ENCODE peak calls at places on chromosome 17, in six cellular contexts. Y is SK-N-SH, W is GM12878, O is H1, M is K562, Z is HepG2. Q is an unnamed sample. For H3K27me3, the result is how much of the 10 kb centered on the place peaks cover.

GRCh38 chr17:82244413-82245140 is 15.7 kb downstream of the SLC16A3 start:
- DNase-seq in M (peak), Z (no peak), Y (peak), O (no peak), W (no peak), Q (peak)

GRCh38 chr17:45288825-45289224 is 26.9 kb upstream of the SPATA32 start:
- DNase-seq in Z (no peak), M (no peak), O (no peak), W (no peak), Y (no peak), Q (no peak)

GRCh38 chr17:6927290-6927844 is 68.5 kb upstream of the ALOX12 start:
- DNase-seq in O (no peak), W (no peak), Y (no peak), M (no peak), Z (no peak), Q (no peak)

GRCh38 chr17:1143573-1143972 is 36.2 kb downstream of the ABR start:
- DNase-seq in O (no peak), M (no peak), Z (no peak), Y (peak), W (no peak), Q (no peak)

GRCh38 chr17:40095944-40096791 is 4.2 kb downstream of the NR1D1 start:
- DNase-seq in O (no peak), Y (no peak), M (no peak), W (peak), Z (no peak), Q (peak)

GRCh38 chr17:40326014-40326831 is 17.2 kb downstream of the RARA start:
- DNase-seq in Z (peak), O (no peak), M (no peak), Y (no peak), W (no peak), Q (peak)

GRCh38 chr17:65314212-65314611 is 177.0 kb downstream of the RGS9 start:
- DNase-seq in O (no peak), Y (no peak), W (no peak), M (no peak), Z (no peak), Q (no peak)

GRCh38 chr17:6667516-6667915 is 16.0 kb downstream of the C17orf100 start:
- DNase-seq in O (no peak), W (no peak), Y (no peak), M (no peak), Z (no peak), Q (no peak)

GRCh38 chr17:4968916-4969550 is 1.4 kb upstream of the SPAG7 start:
- DNase-seq in O (no peak), Y (peak), W (no peak), Z (no peak), M (no peak), Q (peak)

GRCh38 chr17:60106377-60107059 is 27.8 kb upstream of the HEATR6 start:
- DNase-seq in Y (no peak), W (no peak), Z (no peak), M (no peak), O (no peak), Q (no peak)

GRCh38 chr17:17510456-17511292 is 14.5 kb upstream of the RASD1 start:
- DNase-seq in M (no peak), Z (no peak), Y (no peak), O (no peak), W (no peak), Q (no peak)

GRCh38 chr17:35586569-35587073 is 501 bp upstream of the AP2B1 start:
- DNase-seq in M (no peak), W (no peak), O (no peak), Z (no peak), Y (no peak), Q (no peak)

GRCh38 chr17:63189082-63189481 is 223.0 kb downstream of the TANC2 start:
- DNase-seq in Z (no peak), Y (no peak), O (no peak), W (no peak), M (no peak), Q (no peak)

GRCh38 chr17:10327640-10328039 is 45.2 kb downstream of the MYH13 start:
- DNase-seq in Y (peak), O (peak), W (peak), Z (peak), M (peak), Q (peak)

GRCh38 chr17:64152428-64153125 is 22.6 kb upstream of the ERN1 start:
- DNase-seq in Z (no peak), O (no peak), M (peak), W (no peak), Y (peak), Q (no peak)

GRCh38 chr17:7854851-7855642 is at the start of gene TMEM88:
- DNase-seq in Y (no peak), M (no peak), Z (no peak), W (no peak), O (no peak), Q (no peak)

GRCh38 chr17:31722251-31723056 is 136.6 kb downstream of the COPRS start:
- DNase-seq in Y (no peak), W (no peak), O (no peak), M (no peak), Z (no peak), Q (no peak)

GRCh38 chr17:12545877-12546513 is 119.7 kb upstream of the MYOCD start:
- DNase-seq in O (peak), M (peak), Y (peak), W (no peak), Z (peak), Q (peak)

GRCh38 chr17:21119247-21119944 is 7.4 kb upstream of the DHRS7B start:
- DNase-seq in Z (peak), O (no peak), Y (peak), W (no peak), M (peak), Q (no peak)

GRCh38 chr17:38541281-38541680 is 64.5 kb downstream of the SRCIN1 start:
- DNase-seq in Y (no peak), W (no peak), O (no peak), Z (no peak), M (no peak), Q (no peak)
- H3K27me3 ChIP-seq in Y (under half), W (under half), O (under half), Z (under half), M (half or more), Q (under half)

DNA sequence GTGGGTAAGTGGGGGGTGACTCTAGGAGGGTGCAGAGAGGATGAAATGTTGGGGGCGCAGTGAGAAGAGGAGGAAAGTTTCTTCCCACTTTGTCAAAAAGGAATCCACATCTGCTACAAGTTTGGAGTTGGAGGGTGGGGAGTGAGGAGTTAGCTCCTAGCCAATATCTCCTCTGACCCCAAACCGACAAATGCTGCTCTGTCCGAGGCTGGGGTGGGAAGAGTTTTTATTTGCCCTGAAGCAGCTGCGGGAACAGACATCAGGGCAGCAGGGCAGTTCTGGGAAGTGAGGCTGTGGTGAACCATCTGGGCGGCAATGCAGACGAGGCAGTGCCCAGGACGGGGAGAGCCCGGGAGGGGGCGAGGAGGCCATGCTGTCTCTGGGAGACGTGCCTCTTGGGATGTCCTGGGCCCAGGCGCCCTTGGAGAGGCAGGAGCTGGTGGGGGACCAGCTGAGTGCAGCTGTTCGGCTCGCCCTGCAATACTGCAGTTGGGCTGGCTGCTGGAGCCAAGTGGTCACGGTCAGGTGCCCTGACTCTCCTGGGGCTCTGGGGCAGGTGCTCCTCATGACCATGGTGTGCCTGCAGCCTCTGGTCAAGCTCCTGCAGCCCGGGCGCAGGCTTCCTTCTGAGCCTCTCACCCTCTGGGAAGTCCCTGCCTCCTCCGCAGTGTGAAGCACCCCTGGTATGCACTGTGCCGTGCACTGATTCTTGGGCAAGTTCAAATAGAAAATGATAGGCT is 6.4 kb upstream of the SOCS3 start:
- DNase-seq in M (no peak), W (no peak), Y (no peak), Z (no peak), O (no peak), Q (no peak)
- TF ChIP-seq POLR2AphosphoS5 in M (no peak), W (no peak), Y (no peak), Z (no peak), O (no peak), Q (no peak)

DNA sequence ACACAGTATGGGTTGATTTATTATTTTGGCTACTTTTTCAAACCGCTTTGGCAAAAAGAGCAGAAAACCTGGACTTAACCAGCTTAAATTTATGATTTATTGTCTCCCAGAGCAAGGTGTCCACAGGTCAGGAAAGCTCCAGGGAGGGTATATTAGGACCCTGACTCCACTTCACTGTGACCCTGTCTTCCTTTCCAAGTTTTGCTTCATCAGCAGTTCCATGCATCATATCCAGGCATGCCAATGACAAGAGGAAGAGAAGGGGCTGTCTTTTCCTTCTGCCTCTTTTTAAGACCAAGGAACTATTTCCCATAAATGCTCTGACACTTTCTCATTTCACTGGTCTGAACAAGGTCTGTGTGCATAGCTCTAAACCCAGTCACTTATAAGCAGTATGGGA is 316.8 kb downstream of the CA10 start:
- DNase-seq in M (no peak), O (no peak), Y (no peak), Z (no peak), W (no peak), Q (no peak)
- TF ChIP-seq GABPA in M (no peak), O (no peak), Y (no peak), Z (no peak), W (no peak), Q (no peak)

GRCh38 chr17:73471924-73472323 is 160.1 kb upstream of the CDC42EP4 start:
- DNase-seq in Y (no peak), W (no peak), M (no peak), O (no peak), Z (no peak), Q (no peak)
- H3K27me3 ChIP-seq in Y (under half), W (under half), M (under half), O (under half), Z (under half), Q (under half)

GRCh38 chr17:75517277-75517865 is 1.0 kb downstream of the TSEN54 start:
- DNase-seq in M (no peak), O (no peak), Z (no peak), W (no peak), Y (peak), Q (no peak)
- TF ChIP-seq POLR2AphosphoS5 in M (no peak), O (no peak), Z (no peak), W (no peak), Y (no peak), Q (no peak)

GRCh38 chr17:14470417-14470816 is 169.5 kb downstream of the HS3ST3B1 start:
- DNase-seq in W (no peak), M (no peak), Z (no peak), O (no peak), Y (no peak), Q (no peak)
- TF ChIP-seq GABPA in W (no peak), M (no peak), Z (no peak), O (no peak), Y (no peak), Q (no peak)

GRCh38 chr17:48601528-48602430 is 3.0 kb downstream of the HOXB6 start:
- DNase-seq in O (no peak), Z (no peak), Y (no peak), W (no peak), M (no peak), Q (no peak)
- H3K27me3 ChIP-seq in O (half or more), Z (half or more), Y (half or more), W (under half), M (under half), Q (half or more)

GRCh38 chr17:68260051-68260762 is 12.4 kb downstream of the AMZ2 start:
- DNase-seq in M (no peak), W (no peak), Z (no peak), O (no peak), Y (no peak), Q (no peak)
- TF ChIP-seq POLR2AphosphoS5 in M (no peak), W (no peak), Z (no peak), O (no peak), Y (no peak), Q (no peak)

GRCh38 chr17:41625602-41626001 is 1.2 kb upstream of the KRT17 start:
- DNase-seq in M (no peak), W (no peak), O (no peak), Y (no peak), Z (no peak), Q (no peak)
- TF ChIP-seq GABPA in M (no peak), W (no peak), O (no peak), Y (no peak), Z (no peak), Q (no peak)

DNA sequence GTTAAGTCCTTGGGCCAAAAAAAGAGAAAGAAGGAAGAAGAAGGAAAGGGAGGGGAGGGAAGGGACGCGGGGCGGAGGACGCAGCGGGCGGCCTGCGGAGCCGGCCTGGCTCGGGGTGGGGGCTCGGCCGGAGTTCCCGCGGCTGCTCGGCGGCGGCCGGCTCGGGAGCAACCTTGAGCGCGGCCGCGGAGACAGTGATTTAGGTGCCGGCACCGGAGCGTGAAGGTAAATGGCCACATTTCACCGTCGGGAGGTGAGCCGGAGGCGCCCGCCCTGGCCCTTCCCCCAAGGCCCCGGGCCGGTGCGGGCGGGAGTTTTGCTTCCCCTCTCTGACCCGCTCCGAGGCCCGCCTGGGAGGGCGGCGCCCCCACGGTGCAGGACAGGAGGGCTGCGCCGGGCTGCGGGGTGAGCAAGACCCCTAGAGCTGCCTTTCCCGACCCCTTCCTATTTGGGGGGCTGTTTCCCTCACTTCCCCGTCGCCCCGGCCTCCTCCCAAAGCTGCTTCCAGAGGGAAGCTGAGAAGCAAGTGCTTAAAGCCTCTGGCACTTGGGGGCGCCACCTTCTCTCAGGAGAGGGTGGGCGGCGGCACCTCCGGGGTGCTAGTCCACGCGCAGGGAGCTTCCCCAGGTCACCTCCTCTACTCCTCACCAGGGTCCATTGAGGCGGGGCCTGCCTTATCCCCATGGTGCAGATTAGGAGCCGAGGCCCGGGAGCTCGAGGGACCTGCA is 56.5 kb downstream of the MRM1 start:
- DNase-seq in W (no peak), M (peak), O (no peak), Y (peak), Z (no peak), Q (no peak)
- H3K27me3 ChIP-seq in W (under half), M (half or more), O (under half), Y (under half), Z (half or more), Q (under half)

Q was measured in HL-60.